ENCODE peak calls at places on chromosome 15, in five cellular contexts. One of them, this sample, is unnamed.

GRCh38 chr15:95284933-95285401 is 1045.5 kb upstream of the NR2F2 start:
- DNase-seq in activated B cell treated with CpG ODN at 0.5 μM for 24 hours: no peak
- DNase-seq in neural progenitor cell: peak
- DNase-seq in dorsolateral prefrontal cortex: no peak
- DNase-seq in MCF 10A: no peak
- DNase-seq in this sample: peak

GRCh38 chr15:88324241-88325065 is 67.9 kb upstream of the NTRK3 start:
- DNase-seq in activated B cell treated with CpG ODN at 0.5 μM for 24 hours: no peak
- DNase-seq in neural progenitor cell: no peak
- DNase-seq in dorsolateral prefrontal cortex: no peak
- DNase-seq in MCF 10A: no peak
- DNase-seq in this sample: no peak

GRCh38 chr15:58462547-58462946 is 30.8 kb downstream of the LIPC start:
- DNase-seq in activated B cell treated with CpG ODN at 0.5 μM for 24 hours: no peak
- DNase-seq in neural progenitor cell: peak
- DNase-seq in dorsolateral prefrontal cortex: no peak
- DNase-seq in MCF 10A: peak
- DNase-seq in this sample: no peak

GRCh38 chr15:58268746-58269145 is 130.6 kb downstream of the AQP9 start:
- DNase-seq in activated B cell treated with CpG ODN at 0.5 μM for 24 hours: no peak
- DNase-seq in neural progenitor cell: no peak
- DNase-seq in dorsolateral prefrontal cortex: no peak
- DNase-seq in MCF 10A: no peak
- DNase-seq in this sample: no peak

GRCh38 chr15:48601095-48601494 is 44.4 kb downstream of the FBN1 start:
- DNase-seq in activated B cell treated with CpG ODN at 0.5 μM for 24 hours: no peak
- DNase-seq in neural progenitor cell: no peak
- DNase-seq in dorsolateral prefrontal cortex: no peak
- DNase-seq in MCF 10A: no peak
- DNase-seq in this sample: no peak

GRCh38 chr15:60844431-60845174 is 365.7 kb upstream of the ICE2 start:
- DNase-seq in activated B cell treated with CpG ODN at 0.5 μM for 24 hours: no peak
- DNase-seq in neural progenitor cell: no peak
- DNase-seq in dorsolateral prefrontal cortex: no peak
- DNase-seq in MCF 10A: no peak
- DNase-seq in this sample: no peak

GRCh38 chr15:90087454-90088154 is 14.7 kb downstream of the IDH2 start:
- DNase-seq in activated B cell treated with CpG ODN at 0.5 μM for 24 hours: no peak
- DNase-seq in neural progenitor cell: no peak
- DNase-seq in dorsolateral prefrontal cortex: peak
- DNase-seq in MCF 10A: peak
- DNase-seq in this sample: no peak

GRCh38 chr15:80015156-80015555 is 44.2 kb upstream of the BCL2A1 start:
- DNase-seq in activated B cell treated with CpG ODN at 0.5 μM for 24 hours: no peak
- DNase-seq in neural progenitor cell: no peak
- DNase-seq in dorsolateral prefrontal cortex: no peak
- DNase-seq in MCF 10A: no peak
- DNase-seq in this sample: no peak

DNA sequence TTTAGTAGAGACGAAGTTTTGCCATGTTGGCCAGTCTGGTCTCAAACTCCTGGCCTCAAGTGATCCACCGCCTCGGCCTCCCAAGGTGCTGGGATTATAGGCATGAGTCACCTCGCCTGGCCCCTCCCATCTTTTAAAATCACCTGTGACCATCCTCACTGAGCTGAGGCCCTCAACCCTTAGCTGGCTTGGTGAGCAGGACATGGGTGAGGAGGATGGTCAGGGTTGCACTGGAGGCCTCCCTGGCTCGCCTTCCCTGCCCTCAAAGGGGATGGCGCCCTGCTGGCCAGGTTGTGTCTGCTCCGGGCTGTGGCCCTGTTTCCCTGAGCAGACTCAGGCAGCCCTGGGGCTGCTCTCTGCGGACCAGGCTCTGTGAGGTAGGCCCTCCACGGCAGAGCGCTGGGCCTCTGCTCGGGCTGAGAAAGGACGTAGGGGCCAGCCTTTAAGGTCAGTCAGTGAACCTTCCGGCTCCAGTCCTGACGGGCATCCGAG is 33.7 kb downstream of the SYNM start:
- DNase-seq in activated B cell treated with CpG ODN at 0.5 μM for 24 hours: no peak
- DNase-seq in neural progenitor cell: no peak
- DNase-seq in dorsolateral prefrontal cortex: no peak
- DNase-seq in MCF 10A: no peak
- DNase-seq in this sample: no peak
- TF ChIP-seq CTCF in activated B cell treated with CpG ODN at 0.5 μM for 24 hours: no peak
- TF ChIP-seq CTCF in neural progenitor cell: no peak
- TF ChIP-seq CTCF in dorsolateral prefrontal cortex: no peak
- TF ChIP-seq CTCF in MCF 10A: no peak
- TF ChIP-seq CTCF in this sample: no peak

GRCh38 chr15:101254157-101255065 is 2.6 kb upstream of the CHSY1 start:
- DNase-seq in activated B cell treated with CpG ODN at 0.5 μM for 24 hours: no peak
- DNase-seq in neural progenitor cell: no peak
- DNase-seq in dorsolateral prefrontal cortex: no peak
- DNase-seq in MCF 10A: no peak
- DNase-seq in this sample: no peak

GRCh38 chr15:101250931-101251829 is 668 bp downstream of the CHSY1 start:
- DNase-seq in activated B cell treated with CpG ODN at 0.5 μM for 24 hours: peak
- DNase-seq in neural progenitor cell: peak
- DNase-seq in dorsolateral prefrontal cortex: no peak
- DNase-seq in MCF 10A: peak
- DNase-seq in this sample: peak

GRCh38 chr15:101250331-101250730 is 1.5 kb downstream of the CHSY1 start:
- DNase-seq in activated B cell treated with CpG ODN at 0.5 μM for 24 hours: no peak
- DNase-seq in neural progenitor cell: peak
- DNase-seq in dorsolateral prefrontal cortex: no peak
- DNase-seq in MCF 10A: peak
- DNase-seq in this sample: peak

GRCh38 chr15:101252836-101253235 is 988 bp upstream of the CHSY1 start:
- DNase-seq in activated B cell treated with CpG ODN at 0.5 μM for 24 hours: no peak
- DNase-seq in neural progenitor cell: no peak
- DNase-seq in dorsolateral prefrontal cortex: no peak
- DNase-seq in MCF 10A: peak
- DNase-seq in this sample: no peak

GRCh38 chr15:101251830-101252820 is at the start of gene CHSY1:
- DNase-seq in activated B cell treated with CpG ODN at 0.5 μM for 24 hours: peak
- DNase-seq in neural progenitor cell: peak
- DNase-seq in dorsolateral prefrontal cortex: peak
- DNase-seq in MCF 10A: peak
- DNase-seq in this sample: peak
- TF ChIP-seq CTCF in activated B cell treated with CpG ODN at 0.5 μM for 24 hours: no peak
- TF ChIP-seq CTCF in neural progenitor cell: peak
- TF ChIP-seq CTCF in dorsolateral prefrontal cortex: peak
- TF ChIP-seq CTCF in MCF 10A: peak
- TF ChIP-seq CTCF in this sample: peak

DNA sequence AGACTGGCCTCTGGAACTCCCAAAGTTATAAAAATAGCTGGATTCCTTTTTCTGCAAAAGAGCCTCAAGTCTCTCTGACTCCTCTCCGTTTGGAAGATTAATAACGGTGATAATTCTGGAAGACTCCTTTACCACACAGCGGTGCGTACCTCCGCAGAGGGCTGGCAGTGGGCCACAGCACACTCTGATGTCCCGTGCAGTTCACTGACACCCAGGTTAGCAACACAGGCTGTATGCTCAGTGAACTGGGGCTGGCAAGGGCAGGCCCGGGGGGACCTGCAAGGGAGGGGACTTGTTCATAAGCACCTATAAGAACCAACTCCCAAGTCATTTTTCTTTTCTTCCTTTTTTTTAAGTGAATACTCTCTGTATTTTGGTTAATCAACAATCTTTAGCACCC is 120.3 kb upstream of the TJP1 start:
- DNase-seq in activated B cell treated with CpG ODN at 0.5 μM for 24 hours: no peak
- DNase-seq in neural progenitor cell: no peak
- DNase-seq in dorsolateral prefrontal cortex: no peak
- DNase-seq in MCF 10A: no peak
- DNase-seq in this sample: no peak
- TF ChIP-seq CTCF in activated B cell treated with CpG ODN at 0.5 μM for 24 hours: no peak
- TF ChIP-seq CTCF in neural progenitor cell: no peak
- TF ChIP-seq CTCF in dorsolateral prefrontal cortex: no peak
- TF ChIP-seq CTCF in MCF 10A: no peak
- TF ChIP-seq CTCF in this sample: no peak

GRCh38 chr15:66065325-66065724 is 188.2 kb downstream of the MEGF11 start:
- DNase-seq in activated B cell treated with CpG ODN at 0.5 μM for 24 hours: no peak
- DNase-seq in neural progenitor cell: no peak
- DNase-seq in dorsolateral prefrontal cortex: no peak
- DNase-seq in MCF 10A: no peak
- DNase-seq in this sample: no peak
- TF ChIP-seq CTCF in activated B cell treated with CpG ODN at 0.5 μM for 24 hours: no peak
- TF ChIP-seq CTCF in neural progenitor cell: no peak
- TF ChIP-seq CTCF in dorsolateral prefrontal cortex: no peak
- TF ChIP-seq CTCF in MCF 10A: no peak
- TF ChIP-seq CTCF in this sample: no peak

DNA sequence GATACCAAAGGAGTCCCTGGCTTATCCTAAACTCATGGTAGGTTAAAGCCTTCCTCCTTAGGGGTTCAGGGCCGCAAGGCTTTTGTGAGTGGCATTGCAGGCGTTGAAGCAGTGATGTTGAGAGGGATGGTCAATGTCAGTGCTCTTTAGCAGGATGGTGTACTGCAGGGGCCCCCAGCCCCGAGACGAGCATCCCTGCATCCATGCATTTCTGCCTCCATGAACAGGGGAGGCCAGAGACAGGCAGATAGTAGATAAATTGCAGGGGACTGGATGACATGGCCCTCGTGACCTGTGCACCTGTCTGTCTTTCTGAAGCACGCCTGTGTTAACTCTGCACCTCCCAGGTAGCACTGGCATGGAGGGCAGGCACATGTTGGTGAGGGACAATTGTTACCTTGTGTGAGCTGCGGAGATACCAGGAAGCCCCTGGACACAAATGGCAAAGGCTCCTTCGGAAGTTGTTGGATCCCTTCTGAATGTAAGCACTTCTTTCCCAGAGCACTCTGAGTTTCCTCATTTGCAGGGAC is 133.5 kb downstream of the SNRPN start:
- DNase-seq in activated B cell treated with CpG ODN at 0.5 μM for 24 hours: no peak
- DNase-seq in neural progenitor cell: no peak
- DNase-seq in dorsolateral prefrontal cortex: no peak
- DNase-seq in MCF 10A: no peak
- DNase-seq in this sample: no peak
- TF ChIP-seq CTCF in activated B cell treated with CpG ODN at 0.5 μM for 24 hours: no peak
- TF ChIP-seq CTCF in neural progenitor cell: no peak
- TF ChIP-seq CTCF in dorsolateral prefrontal cortex: no peak
- TF ChIP-seq CTCF in MCF 10A: no peak
- TF ChIP-seq CTCF in this sample: no peak

GRCh38 chr15:62021991-62022600 is 38.2 kb downstream of the VPS13C start:
- DNase-seq in activated B cell treated with CpG ODN at 0.5 μM for 24 hours: no peak
- DNase-seq in neural progenitor cell: peak
- DNase-seq in dorsolateral prefrontal cortex: no peak
- DNase-seq in MCF 10A: peak
- DNase-seq in this sample: no peak
- TF ChIP-seq CTCF in activated B cell treated with CpG ODN at 0.5 μM for 24 hours: no peak
- TF ChIP-seq CTCF in neural progenitor cell: peak
- TF ChIP-seq CTCF in dorsolateral prefrontal cortex: peak
- TF ChIP-seq CTCF in MCF 10A: peak
- TF ChIP-seq CTCF in this sample: peak

GRCh38 chr15:68316061-68316804 is 38.7 kb downstream of the FEM1B start:
- DNase-seq in activated B cell treated with CpG ODN at 0.5 μM for 24 hours: peak
- DNase-seq in neural progenitor cell: peak
- DNase-seq in dorsolateral prefrontal cortex: peak
- DNase-seq in MCF 10A: no peak
- DNase-seq in this sample: peak
- TF ChIP-seq CTCF in activated B cell treated with CpG ODN at 0.5 μM for 24 hours: no peak
- TF ChIP-seq CTCF in neural progenitor cell: peak
- TF ChIP-seq CTCF in dorsolateral prefrontal cortex: no peak
- TF ChIP-seq CTCF in MCF 10A: peak
- TF ChIP-seq CTCF in this sample: peak

DNA sequence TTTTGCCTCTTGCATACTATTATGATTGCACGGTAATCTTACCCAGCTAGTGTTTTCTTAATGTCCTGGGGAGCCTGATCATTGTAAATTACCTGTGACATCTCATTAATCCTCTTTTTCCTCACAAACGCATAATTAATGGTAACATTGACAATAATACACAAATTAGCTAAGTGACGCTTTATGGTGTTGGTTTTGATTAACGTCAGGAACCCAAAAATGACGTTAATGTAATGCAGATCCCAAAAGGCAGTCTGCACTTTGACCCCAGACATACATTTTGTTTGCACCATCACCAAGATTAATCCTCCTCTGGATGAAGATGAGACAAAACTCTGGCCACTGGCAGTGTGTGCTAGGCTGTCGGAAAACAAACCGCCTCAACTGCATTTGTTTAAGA is 84.0 kb upstream of the CDIN1 start:
- DNase-seq in activated B cell treated with CpG ODN at 0.5 μM for 24 hours: no peak
- DNase-seq in neural progenitor cell: no peak
- DNase-seq in dorsolateral prefrontal cortex: no peak
- DNase-seq in MCF 10A: no peak
- DNase-seq in this sample: no peak
- TF ChIP-seq CTCF in activated B cell treated with CpG ODN at 0.5 μM for 24 hours: no peak
- TF ChIP-seq CTCF in neural progenitor cell: no peak
- TF ChIP-seq CTCF in dorsolateral prefrontal cortex: no peak
- TF ChIP-seq CTCF in MCF 10A: no peak
- TF ChIP-seq CTCF in this sample: no peak

DNA sequence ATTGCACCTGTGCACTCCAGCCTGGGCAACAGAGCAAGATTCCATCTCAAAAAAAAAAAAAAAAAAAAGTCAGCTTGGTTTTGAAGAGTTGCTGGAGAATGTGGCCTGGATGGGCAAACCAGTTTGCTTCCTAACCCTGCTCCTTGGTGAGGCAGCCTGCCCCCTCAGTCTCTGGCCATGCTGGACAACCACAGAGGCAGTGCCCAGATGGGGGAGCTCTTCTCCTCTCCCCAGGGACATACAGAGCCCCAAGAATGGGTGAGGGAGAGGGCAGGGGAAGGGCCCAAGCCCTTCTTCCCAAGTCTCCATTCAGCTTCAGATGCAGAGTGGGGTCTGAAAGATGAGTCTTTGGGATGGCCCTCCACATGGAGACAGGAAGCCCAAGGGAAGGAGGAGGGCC is 27.9 kb downstream of the CD276 start:
- DNase-seq in activated B cell treated with CpG ODN at 0.5 μM for 24 hours: no peak
- DNase-seq in neural progenitor cell: peak
- DNase-seq in dorsolateral prefrontal cortex: no peak
- DNase-seq in MCF 10A: no peak
- DNase-seq in this sample: peak
- TF ChIP-seq CTCF in activated B cell treated with CpG ODN at 0.5 μM for 24 hours: no peak
- TF ChIP-seq CTCF in neural progenitor cell: peak
- TF ChIP-seq CTCF in dorsolateral prefrontal cortex: no peak
- TF ChIP-seq CTCF in MCF 10A: no peak
- TF ChIP-seq CTCF in this sample: peak

DNA sequence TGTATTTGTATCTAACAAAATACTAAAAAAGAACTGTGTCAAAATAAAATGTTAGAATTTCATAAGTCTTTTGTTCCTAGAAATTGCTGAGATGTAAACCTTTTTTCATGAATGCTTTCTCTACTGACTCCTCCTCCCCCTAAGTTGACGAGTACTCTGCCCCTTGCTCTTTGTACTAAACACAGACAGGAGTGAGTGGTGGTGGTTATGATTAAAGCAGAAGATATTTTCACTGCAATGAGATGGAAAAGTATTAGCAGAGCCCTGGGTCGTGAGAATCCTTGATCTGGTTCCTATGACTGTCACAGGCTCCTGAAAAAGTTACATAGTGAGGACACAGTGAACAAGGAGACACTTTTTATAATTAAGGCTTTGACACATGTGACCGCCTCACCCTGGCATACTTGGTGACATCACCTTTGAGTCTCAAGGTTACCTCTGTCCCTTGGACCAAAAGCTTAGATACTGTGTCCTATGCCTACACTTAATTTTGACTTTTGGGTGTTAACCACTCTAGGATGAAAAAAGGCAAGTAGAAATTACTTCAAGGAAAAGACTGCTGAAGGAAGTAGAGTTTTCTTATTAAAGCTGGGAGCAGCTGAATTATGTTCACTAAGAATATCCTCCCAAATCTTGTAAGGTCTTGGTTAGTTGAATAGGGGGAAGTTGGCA is 130.4 kb upstream of the LYSMD4 start:
- DNase-seq in activated B cell treated with CpG ODN at 0.5 μM for 24 hours: no peak
- DNase-seq in neural progenitor cell: no peak
- DNase-seq in dorsolateral prefrontal cortex: no peak
- DNase-seq in MCF 10A: no peak
- DNase-seq in this sample: no peak
- TF ChIP-seq CTCF in activated B cell treated with CpG ODN at 0.5 μM for 24 hours: no peak
- TF ChIP-seq CTCF in neural progenitor cell: no peak
- TF ChIP-seq CTCF in dorsolateral prefrontal cortex: no peak
- TF ChIP-seq CTCF in MCF 10A: no peak
- TF ChIP-seq CTCF in this sample: no peak

This sample was measured in cardiac muscle cell.